ENCODE peak calls at places on chromosome 18, in seven cellular contexts. E is GM06990, A is AG04449, Q is ureter, P is AG08396, I is NCI-H774, Y is activated T-cell treated with anti-CD3 and anti-CD28 coated beads for 24 hours. W is an unnamed sample.

GRCh38 chr18:29145993-29146539 is 969.1 kb upstream of the CDH2 start:
- DNase-seq in P (no peak), I (no peak), Y (no peak), E (no peak), Q (no peak), A (no peak), W (no peak)

GRCh38 chr18:362914-363295 is 95.1 kb upstream of the THOC1 start:
- DNase-seq in E (no peak), Y (no peak), P (no peak), Q (no peak), A (peak; percentile 24), I (no peak), W (no peak)

GRCh38 chr18:57716550-57716949 is 86.6 kb downstream of the ATP8B1 start:
- DNase-seq in P (no peak), Q (no peak), E (no peak), A (no peak), Y (no peak), I (no peak), W (no peak)

GRCh38 chr18:56545539-56545938 is 92.9 kb downstream of the TXNL1 start:
- DNase-seq in E (no peak), Y (no peak), A (no peak), P (no peak), I (no peak), Q (no peak), W (no peak)

GRCh38 chr18:36465970-36466369 is 168.5 kb downstream of the FHOD3 start:
- DNase-seq in E (no peak), Q (no peak), Y (no peak), A (no peak), I (no peak), P (no peak), W (no peak)

GRCh38 chr18:32321826-32322225 is 132.0 kb downstream of the MEP1B start:
- DNase-seq in Q (no peak), I (no peak), E (no peak), P (no peak), A (no peak), Y (no peak), W (no peak)

GRCh38 chr18:12630136-12630535 is 27.8 kb downstream of the SPIRE1 start:
- DNase-seq in E (no peak), A (no peak), P (no peak), Q (no peak), Y (no peak), I (no peak), W (no peak)

GRCh38 chr18:13562494-13563029 is 163.8 kb downstream of the FAM210A start:
- DNase-seq in A (no peak), E (peak; percentile 85), Y (peak; percentile 81), I (no peak), Q (no peak), P (no peak), W (no peak)

GRCh38 chr18:61157451-61157850 is 175.8 kb upstream of the CDH20 start:
- DNase-seq in A (no peak), Y (no peak), P (no peak), I (no peak), E (no peak), Q (no peak), W (no peak)

GRCh38 chr18:78973357-78974083 is 6.1 kb upstream of the SALL3 start:
- DNase-seq in A (no peak), Q (no peak), I (no peak), Y (no peak), E (no peak), P (no peak), W (no peak)

GRCh38 chr18:76422838-76423237 is 72.2 kb downstream of the ZNF516 start:
- DNase-seq in I (no peak), A (no peak), P (no peak), Y (no peak), Q (no peak), E (no peak), W (no peak)

GRCh38 chr18:24987933-24988840 is 363.8 kb downstream of the ZNF521 start:
- DNase-seq in Q (no peak), I (no peak), P (no peak), Y (no peak), A (no peak), E (no peak), W (no peak)

GRCh38 chr18:79628416-79629248 is 51.0 kb upstream of the CTDP1 start:
- DNase-seq in Y (no peak), Q (peak; percentile 40), E (no peak), A (no peak), I (no peak), P (no peak), W (no peak)

GRCh38 chr18:29157057-29157780 is 980.3 kb upstream of the CDH2 start:
- DNase-seq in Q (no peak), E (no peak), Y (no peak), P (no peak), A (no peak), I (no peak), W (no peak)

GRCh38 chr18:13726972-13727331 is 479 bp downstream of the RNMT start:
- DNase-seq in P (peak; percentile 47), E (no peak), I (no peak), A (no peak), Y (peak; percentile 14), Q (peak; percentile 52), W (no peak)

GRCh38 chr18:37341016-37341415 is 224.6 kb downstream of the CELF4 start:
- DNase-seq in A (no peak), I (no peak), P (no peak), E (no peak), Y (no peak), Q (no peak), W (no peak)

GRCh38 chr18:48137354-48138208 is 207.1 kb upstream of the SMAD2 start:
- DNase-seq in I (no peak), P (no peak), E (no peak), Q (peak; percentile 79), Y (no peak), A (no peak), W (no peak)

W was measured in left lobe of liver.